ENCODE peak calls at places on chromosomes 5 and 9, in eight cellular contexts. P, I, C, E, W, N, M and D are unnamed samples.

GRCh38 chr5:78162253-78162862 is 132.1 kb downstream of the AP3B1 start:
- DNase-seq in P (no peak), I (peak), C (peak), E (no peak), W (peak), N (no peak), M (peak), D (peak)

GRCh38 chr5:101806410-101806809 is 489.7 kb downstream of the SLCO4C1 start:
- DNase-seq in P (no peak), I (no peak), C (no peak), E (no peak), W (no peak), N (peak), M (no peak), D (no peak)

GRCh38 chr9:74431467-74431866 is 65.7 kb upstream of the RORB start:
- DNase-seq in P (no peak), I (no peak), C (no peak), E (no peak), W (no peak), N (no peak), M (no peak), D (no peak)

GRCh38 chr5:157518963-157519362 is 56.6 kb downstream of the ADAM19 start:
- DNase-seq in P (no peak), I (no peak), C (no peak), E (no peak), W (no peak), N (no peak), M (no peak), D (no peak)

GRCh38 chr5:181259283-181259682 is 1.7 kb downstream of the TRIM52 start:
- DNase-seq in P (no peak), I (peak), C (no peak), E (no peak), W (no peak), N (no peak), M (no peak), D (no peak)

GRCh38 chr9:83304686-83305085 is 233.5 kb downstream of the FRMD3 start:
- DNase-seq in P (peak), I (no peak), C (peak), E (peak), W (no peak), N (peak), M (peak), D (no peak)

GRCh38 chr5:170848033-170848432 is 13.8 kb upstream of the RANBP17 start:
- DNase-seq in P (no peak), I (peak), C (peak), E (no peak), W (no peak), N (no peak), M (peak), D (no peak)

GRCh38 chr9:137724114-137724445 is 105.3 kb downstream of the EHMT1 start:
- DNase-seq in P (no peak), I (no peak), C (peak), E (no peak), W (no peak), N (no peak), M (no peak), D (no peak)

GRCh38 chr5:136802382-136802781 is 437.0 kb upstream of the TRPC7 start:
- DNase-seq in P (no peak), I (peak), C (peak), E (peak), W (peak), N (no peak), M (peak), D (no peak)

GRCh38 chr9:31236344-31236743 is 1148.1 kb upstream of the ACO1 start:
- DNase-seq in P (no peak), I (no peak), C (no peak), E (no peak), W (no peak), N (no peak), M (no peak), D (no peak)

GRCh38 chr9:68808481-68808880 is 103.4 kb downstream of the PIP5K1B start:
- DNase-seq in P (no peak), I (no peak), C (no peak), E (no peak), W (no peak), N (no peak), M (no peak), D (no peak)

GRCh38 chr5:84381501-84382362 is 2.9 kb downstream of the EDIL3 start:
- DNase-seq in P (no peak), I (no peak), C (peak), E (no peak), W (peak), N (no peak), M (no peak), D (no peak)
- H3K4me3 ChIP-seq in P (peak), I (peak), C (peak), E (no peak), W (peak), N (peak), M (peak), D (peak)

DNA sequence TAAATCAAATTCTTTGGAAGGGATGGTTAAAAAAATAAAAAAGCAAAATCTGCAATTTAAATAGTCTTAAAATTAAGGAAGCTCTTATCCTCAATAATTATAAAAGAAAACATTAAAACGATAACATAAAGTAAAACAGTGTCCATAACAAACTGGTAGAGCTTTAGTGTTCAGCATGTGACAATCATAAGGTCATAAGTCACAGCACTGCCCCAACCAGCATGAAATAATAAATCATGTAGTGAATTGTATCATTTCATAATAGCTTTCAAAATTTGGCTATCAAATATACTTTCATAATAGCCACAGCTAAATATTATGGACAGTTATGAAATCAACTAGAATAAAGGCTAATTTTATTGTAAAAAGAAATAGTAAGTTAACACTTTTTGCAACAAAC is 10.0 kb downstream of the NR3C1 start:
- DNase-seq in P (no peak), I (no peak), C (no peak), E (no peak), W (no peak), N (no peak), M (no peak), D (no peak)
- H3K4me3 ChIP-seq in P (no peak), I (no peak), C (peak), E (no peak), W (peak), N (no peak), M (no peak), D (no peak)

DNA sequence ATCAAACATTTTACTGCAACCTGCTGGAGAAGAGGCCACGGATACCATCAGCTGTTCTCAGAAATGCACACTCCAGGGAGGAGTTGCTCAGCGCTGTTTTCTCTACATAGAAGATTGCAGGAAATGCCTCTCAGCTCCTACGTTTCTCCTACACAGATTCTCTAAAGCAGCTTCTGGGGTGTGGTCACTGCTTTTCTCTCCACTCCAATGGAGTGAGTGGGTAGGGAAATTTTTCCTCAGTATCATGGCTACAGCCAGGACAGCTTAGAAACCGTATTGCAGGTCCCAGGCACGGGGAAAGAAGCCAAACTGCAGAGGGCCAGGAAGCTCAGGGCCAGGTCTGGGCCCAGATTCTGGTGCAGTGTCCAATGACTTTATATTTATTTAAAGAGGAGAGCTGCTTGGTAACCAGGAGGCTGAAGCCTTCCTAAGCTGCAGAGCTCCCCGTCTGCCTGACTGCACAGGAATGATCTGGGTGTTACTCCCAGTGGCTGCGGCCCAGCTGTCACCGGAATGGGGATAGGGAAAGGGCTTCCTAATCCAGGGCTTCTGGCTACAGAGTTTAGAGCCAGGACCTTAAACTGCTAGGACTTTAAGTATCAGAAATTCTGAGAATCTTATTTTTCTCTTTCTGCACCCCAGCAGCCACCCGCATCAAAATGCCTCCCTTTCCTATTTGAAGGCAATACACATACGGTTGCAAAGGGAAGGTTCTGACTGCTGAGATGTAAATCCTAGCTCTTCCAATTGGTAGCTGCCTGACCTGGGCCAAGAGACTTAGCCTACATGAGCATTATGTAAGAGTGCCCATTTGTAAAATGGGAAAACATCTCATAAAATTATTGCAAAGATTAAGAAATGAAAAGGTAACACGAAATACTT is 1.4 kb upstream of the SPTAN1 start:
- DNase-seq in P (peak), I (no peak), C (peak), E (peak), W (no peak), N (no peak), M (peak), D (no peak)
- H3K4me3 ChIP-seq in P (no peak), I (peak), C (peak), E (no peak), W (peak), N (peak), M (peak), D (peak)

GRCh38 chr9:127919253-127919815 is 2.5 kb upstream of the ST6GALNAC4 start:
- DNase-seq in P (peak), I (peak), C (peak), E (peak), W (peak), N (peak), M (peak), D (no peak)
- H3K4me3 ChIP-seq in P (no peak), I (no peak), C (no peak), E (no peak), W (no peak), N (no peak), M (no peak), D (no peak)

GRCh38 chr5:119361723-119362122 is 5.9 kb downstream of the TNFAIP8 start:
- DNase-seq in P (no peak), I (no peak), C (no peak), E (no peak), W (no peak), N (no peak), M (no peak), D (no peak)
- H3K4me3 ChIP-seq in P (no peak), I (no peak), C (no peak), E (no peak), W (no peak), N (no peak), M (no peak), D (no peak)

GRCh38 chr5:135578305-135578684 is 496 bp downstream of the CXCL14 start:
- DNase-seq in P (no peak), I (no peak), C (no peak), E (no peak), W (no peak), N (no peak), M (no peak), D (no peak)
- H3K4me3 ChIP-seq in P (no peak), I (no peak), C (peak), E (no peak), W (no peak), N (no peak), M (peak), D (no peak)

GRCh38 chr9:120534266-120534665 is 45.7 kb downstream of the CDK5RAP2 start:
- DNase-seq in P (no peak), I (no peak), C (no peak), E (no peak), W (no peak), N (no peak), M (no peak), D (peak)

GRCh38 chr9:120531683-120532300 is 48.2 kb downstream of the CDK5RAP2 start:
- DNase-seq in P (no peak), I (peak), C (peak), E (peak), W (peak), N (no peak), M (peak), D (peak)

GRCh38 chr9:120532891-120533290 is 47.1 kb downstream of the CDK5RAP2 start:
- DNase-seq in P (no peak), I (no peak), C (no peak), E (no peak), W (no peak), N (no peak), M (no peak), D (no peak)

GRCh38 chr9:120536094-120536493 is 43.9 kb downstream of the CDK5RAP2 start:
- DNase-seq in P (no peak), I (no peak), C (no peak), E (no peak), W (no peak), N (no peak), M (no peak), D (no peak)

GRCh38 chr9:120532475-120532874 is 47.5 kb downstream of the CDK5RAP2 start:
- DNase-seq in P (no peak), I (peak), C (peak), E (no peak), W (no peak), N (peak), M (peak), D (peak)
- H3K4me3 ChIP-seq in P (no peak), I (no peak), C (peak), E (no peak), W (no peak), N (no peak), M (no peak), D (no peak)

DNA sequence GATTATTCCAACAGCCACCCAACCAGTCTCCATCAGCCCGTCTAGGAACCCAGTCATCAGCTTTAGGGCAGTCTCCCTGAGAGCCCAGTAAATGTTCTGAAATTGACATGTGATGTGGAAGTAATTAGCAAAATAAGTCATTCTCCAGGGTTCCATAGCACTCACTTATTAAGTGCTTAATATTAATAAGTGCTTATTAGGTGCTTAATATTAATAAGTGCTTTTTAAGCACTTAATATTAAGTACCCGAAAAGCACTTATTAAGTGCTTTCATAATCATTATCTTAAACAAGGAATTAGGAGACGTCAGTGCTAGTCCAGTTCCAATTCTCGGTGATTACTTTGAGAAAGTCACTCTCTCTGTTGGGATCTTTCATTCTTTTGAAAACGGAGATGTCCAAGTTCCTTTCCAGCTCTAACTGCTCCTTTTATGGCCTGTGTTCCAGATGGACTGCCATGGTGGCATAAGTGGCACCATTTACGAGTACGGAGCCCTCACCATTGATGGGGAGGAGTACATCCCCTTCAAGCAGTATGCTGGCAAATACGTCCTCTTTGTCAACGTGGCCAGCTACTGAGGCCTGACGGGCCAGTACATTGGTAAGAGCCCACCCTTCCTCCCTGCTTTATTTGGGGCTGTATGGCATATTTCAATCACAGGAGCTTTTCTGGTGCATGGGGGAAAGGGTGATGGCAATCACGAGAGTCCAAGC is 4.7 kb downstream of the GPX3 start:
- DNase-seq in P (no peak), I (no peak), C (no peak), E (no peak), W (no peak), N (no peak), M (no peak), D (no peak)
- H3K4me3 ChIP-seq in P (no peak), I (no peak), C (peak), E (no peak), W (no peak), N (peak), M (no peak), D (no peak)

DNA sequence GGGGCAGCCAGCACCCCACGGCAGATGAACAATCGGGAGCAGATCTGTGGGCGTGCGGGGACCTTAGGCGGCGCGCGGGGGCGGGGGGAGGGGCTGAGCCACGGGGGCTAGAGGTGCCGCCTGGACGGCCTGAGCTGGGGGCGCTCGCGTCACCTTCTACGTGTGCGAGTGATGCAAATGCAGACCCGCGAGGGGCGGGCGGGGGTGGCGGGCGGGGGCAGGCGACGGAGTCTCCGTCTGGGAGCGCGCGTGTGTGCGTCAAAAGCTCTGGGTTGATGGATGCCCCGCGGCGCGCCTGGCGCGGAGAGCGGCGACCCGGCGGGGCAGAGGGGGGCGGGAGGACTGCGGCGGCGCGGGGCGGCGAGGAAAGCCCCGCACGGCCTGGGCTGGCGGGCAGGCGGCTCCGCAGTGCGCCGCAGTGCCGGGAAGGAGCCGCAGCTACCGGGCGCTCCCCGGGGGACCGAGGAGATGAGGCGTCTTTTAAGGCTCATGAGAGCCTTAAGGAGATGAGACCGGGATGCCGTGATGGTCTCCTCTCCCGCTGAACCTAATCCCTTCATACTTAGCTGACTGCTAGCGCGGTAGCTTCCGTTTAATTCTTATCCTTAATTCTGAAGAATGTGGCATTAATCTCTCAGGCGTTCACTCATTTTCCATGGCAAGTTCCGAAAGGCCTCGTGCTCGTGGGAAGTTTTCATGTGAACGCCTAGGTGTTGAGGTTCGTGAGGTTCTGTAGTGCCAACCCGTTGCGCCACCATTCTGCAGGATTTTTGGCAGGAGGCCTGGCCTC is 1.5 kb downstream of the SV2C start:
- DNase-seq in P (no peak), I (no peak), C (no peak), E (no peak), W (no peak), N (peak), M (peak), D (no peak)
- H3K4me3 ChIP-seq in P (no peak), I (no peak), C (no peak), E (no peak), W (no peak), N (no peak), M (no peak), D (no peak)

DNA sequence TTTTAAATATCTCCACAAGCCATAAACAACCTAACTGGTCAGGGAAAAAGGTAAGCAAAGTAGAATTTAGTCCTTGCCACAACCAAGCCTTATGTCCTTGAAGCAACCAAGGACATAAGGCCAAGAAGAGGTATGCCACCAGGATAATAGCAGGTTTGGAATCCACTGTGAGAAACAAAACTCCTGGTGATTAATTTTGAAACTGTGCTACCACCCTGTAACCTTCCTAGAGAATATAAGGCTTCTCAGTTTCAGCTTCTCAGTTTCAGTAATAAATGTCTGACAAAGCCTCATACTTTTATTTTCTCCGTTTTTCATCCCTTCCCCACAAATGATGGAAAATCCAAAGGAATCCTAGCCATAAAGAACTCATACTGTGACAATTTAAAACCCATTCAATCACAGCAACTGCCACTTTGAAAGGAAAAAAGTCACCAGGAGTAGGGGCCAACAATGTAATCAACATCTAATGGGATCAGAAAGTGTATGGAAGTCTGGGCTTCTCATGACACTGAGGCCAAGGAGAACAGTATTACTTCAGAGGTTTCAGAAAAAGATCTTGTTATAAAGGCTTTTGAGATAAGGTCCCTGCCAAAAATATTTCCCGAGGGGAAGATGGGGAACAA is 189.2 kb downstream of the TSSK1B start:
- DNase-seq in P (no peak), I (no peak), C (no peak), E (no peak), W (no peak), N (no peak), M (no peak), D (no peak)
- H3K4me3 ChIP-seq in P (no peak), I (no peak), C (peak), E (no peak), W (no peak), N (peak), M (no peak), D (no peak)